ENCODE peak calls at places on chromosomes 6 and 20, in nine cellular contexts. One of them, this sample, is unnamed.

GRCh38 chr6:4797590-4797989 is 21.4 kb downstream of the CDYL start:
- DNase-seq in pancreas: no peak
- DNase-seq in A549: no peak
- DNase-seq in cardiac fibroblast: no peak
- DNase-seq in HCEC 1CT: peak
- DNase-seq in RPMI7951: peak
- DNase-seq in breast epithelium: no peak
- DNase-seq in skeletal muscle cell: no peak
- DNase-seq in left ventricle myocardium superior: no peak
- DNase-seq in this sample: peak

GRCh38 chr20:64108731-64109389 is 1.5 kb upstream of the NPBWR2 start:
- DNase-seq in left ventricle myocardium superior: peak
- DNase-seq in breast epithelium: no peak
- DNase-seq in RPMI7951: no peak
- DNase-seq in A549: no peak
- DNase-seq in HCEC 1CT: no peak
- DNase-seq in skeletal muscle cell: no peak
- DNase-seq in pancreas: no peak
- DNase-seq in cardiac fibroblast: no peak
- DNase-seq in this sample: no peak

GRCh38 chr6:94196891-94197290 is 777.5 kb upstream of the EPHA7 start:
- DNase-seq in pancreas: no peak
- DNase-seq in breast epithelium: no peak
- DNase-seq in RPMI7951: no peak
- DNase-seq in skeletal muscle cell: no peak
- DNase-seq in left ventricle myocardium superior: no peak
- DNase-seq in HCEC 1CT: no peak
- DNase-seq in A549: no peak
- DNase-seq in cardiac fibroblast: no peak
- DNase-seq in this sample: no peak

GRCh38 chr20:53935353-53936084 is 134.9 kb downstream of the BCAS1 start:
- DNase-seq in pancreas: no peak
- DNase-seq in HCEC 1CT: no peak
- DNase-seq in A549: no peak
- DNase-seq in RPMI7951: no peak
- DNase-seq in left ventricle myocardium superior: no peak
- DNase-seq in skeletal muscle cell: no peak
- DNase-seq in breast epithelium: no peak
- DNase-seq in cardiac fibroblast: no peak
- DNase-seq in this sample: no peak

GRCh38 chr6:126182650-126183311 is 157.1 kb upstream of the CENPW start:
- DNase-seq in breast epithelium: no peak
- DNase-seq in pancreas: no peak
- DNase-seq in left ventricle myocardium superior: no peak
- DNase-seq in A549: peak
- DNase-seq in cardiac fibroblast: peak
- DNase-seq in skeletal muscle cell: peak
- DNase-seq in HCEC 1CT: no peak
- DNase-seq in RPMI7951: no peak
- DNase-seq in this sample: no peak

GRCh38 chr6:52697903-52698302 is 27.0 kb downstream of the TMEM14A start:
- DNase-seq in HCEC 1CT: peak
- DNase-seq in pancreas: no peak
- DNase-seq in skeletal muscle cell: no peak
- DNase-seq in RPMI7951: peak
- DNase-seq in breast epithelium: no peak
- DNase-seq in cardiac fibroblast: peak
- DNase-seq in A549: peak
- DNase-seq in left ventricle myocardium superior: no peak
- DNase-seq in this sample: peak

GRCh38 chr20:43563429-43563828 is 4.6 kb downstream of the SGK2 start:
- DNase-seq in HCEC 1CT: no peak
- DNase-seq in A549: peak
- DNase-seq in breast epithelium: no peak
- DNase-seq in cardiac fibroblast: peak
- DNase-seq in pancreas: no peak
- DNase-seq in skeletal muscle cell: no peak
- DNase-seq in RPMI7951: peak
- DNase-seq in left ventricle myocardium superior: no peak
- DNase-seq in this sample: no peak

GRCh38 chr6:37483917-37484785 is 15.5 kb downstream of the CCDC167 start:
- DNase-seq in breast epithelium: peak
- DNase-seq in HCEC 1CT: peak
- DNase-seq in A549: peak
- DNase-seq in cardiac fibroblast: peak
- DNase-seq in RPMI7951: peak
- DNase-seq in pancreas: no peak
- DNase-seq in skeletal muscle cell: no peak
- DNase-seq in left ventricle myocardium superior: peak
- DNase-seq in this sample: peak

GRCh38 chr6:71333700-71334099 is 45.1 kb downstream of the OGFRL1 start:
- DNase-seq in skeletal muscle cell: peak
- DNase-seq in A549: peak
- DNase-seq in cardiac fibroblast: peak
- DNase-seq in HCEC 1CT: peak
- DNase-seq in RPMI7951: peak
- DNase-seq in pancreas: no peak
- DNase-seq in left ventricle myocardium superior: no peak
- DNase-seq in breast epithelium: no peak
- DNase-seq in this sample: peak

GRCh38 chr6:123503619-123504018 is 133.1 kb downstream of the TRDN start:
- DNase-seq in cardiac fibroblast: no peak
- DNase-seq in breast epithelium: no peak
- DNase-seq in A549: no peak
- DNase-seq in pancreas: no peak
- DNase-seq in HCEC 1CT: no peak
- DNase-seq in RPMI7951: no peak
- DNase-seq in left ventricle myocardium superior: no peak
- DNase-seq in skeletal muscle cell: no peak
- DNase-seq in this sample: no peak

GRCh38 chr6:25342784-25343183 is 63.6 kb downstream of the CARMIL1 start:
- DNase-seq in skeletal muscle cell: no peak
- DNase-seq in HCEC 1CT: peak
- DNase-seq in pancreas: no peak
- DNase-seq in RPMI7951: no peak
- DNase-seq in cardiac fibroblast: peak
- DNase-seq in A549: peak
- DNase-seq in left ventricle myocardium superior: no peak
- DNase-seq in breast epithelium: no peak
- DNase-seq in this sample: peak

GRCh38 chr6:165049362-165049761 is 260.0 kb downstream of the C6orf118 start:
- DNase-seq in cardiac fibroblast: peak
- DNase-seq in A549: peak
- DNase-seq in HCEC 1CT: no peak
- DNase-seq in breast epithelium: no peak
- DNase-seq in skeletal muscle cell: no peak
- DNase-seq in pancreas: no peak
- DNase-seq in RPMI7951: peak
- DNase-seq in left ventricle myocardium superior: no peak
- DNase-seq in this sample: no peak

GRCh38 chr6:31826793-31827285 is 699 bp upstream of the HSPA1B start:
- DNase-seq in RPMI7951: peak
- DNase-seq in breast epithelium: peak
- DNase-seq in A549: peak
- DNase-seq in pancreas: peak
- DNase-seq in skeletal muscle cell: peak
- DNase-seq in left ventricle myocardium superior: peak
- DNase-seq in HCEC 1CT: peak
- DNase-seq in cardiac fibroblast: no peak
- DNase-seq in this sample: no peak

GRCh38 chr6:21935561-21936028 is 342.0 kb downstream of the SOX4 start:
- DNase-seq in A549: peak
- DNase-seq in cardiac fibroblast: peak
- DNase-seq in skeletal muscle cell: no peak
- DNase-seq in HCEC 1CT: peak
- DNase-seq in pancreas: peak
- DNase-seq in RPMI7951: peak
- DNase-seq in breast epithelium: no peak
- DNase-seq in left ventricle myocardium superior: no peak
- DNase-seq in this sample: peak

GRCh38 chr6:17096657-17097056 is 5.2 kb upstream of the STMND1 start:
- DNase-seq in pancreas: no peak
- DNase-seq in RPMI7951: no peak
- DNase-seq in A549: no peak
- DNase-seq in cardiac fibroblast: no peak
- DNase-seq in left ventricle myocardium superior: no peak
- DNase-seq in breast epithelium: no peak
- DNase-seq in skeletal muscle cell: no peak
- DNase-seq in HCEC 1CT: no peak
- DNase-seq in this sample: no peak

GRCh38 chr20:32648761-32649615 is 24.8 kb downstream of the C20orf203 start:
- DNase-seq in skeletal muscle cell: no peak
- DNase-seq in A549: peak
- DNase-seq in left ventricle myocardium superior: no peak
- DNase-seq in breast epithelium: no peak
- DNase-seq in RPMI7951: no peak
- DNase-seq in cardiac fibroblast: peak
- DNase-seq in HCEC 1CT: peak
- DNase-seq in pancreas: no peak
- DNase-seq in this sample: no peak

GRCh38 chr6:110875548-110876169 is 1.1 kb downstream of the AMD1 start:
- DNase-seq in RPMI7951: peak
- DNase-seq in A549: peak
- DNase-seq in pancreas: peak
- DNase-seq in breast epithelium: no peak
- DNase-seq in cardiac fibroblast: no peak
- DNase-seq in left ventricle myocardium superior: peak
- DNase-seq in HCEC 1CT: peak
- DNase-seq in skeletal muscle cell: no peak
- DNase-seq in this sample: peak

GRCh38 chr6:33247977-33248642 is 23.6 kb downstream of the VPS52 start:
- DNase-seq in cardiac fibroblast: peak
- DNase-seq in skeletal muscle cell: peak
- DNase-seq in HCEC 1CT: peak
- DNase-seq in pancreas: peak
- DNase-seq in RPMI7951: peak
- DNase-seq in breast epithelium: peak
- DNase-seq in A549: peak
- DNase-seq in left ventricle myocardium superior: peak
- DNase-seq in this sample: peak

This sample was measured in lung microvascular endothelial cell.